ENCODE peak calls at places on chromosome 15, in five cellular contexts. One of them, this sample, is unnamed.

GRCh38 chr15:78065973-78066946 is 11.3 kb downstream of the TBC1D2B start:
- DNase-seq in activated naive CD8-positive, alpha-beta T cell treated with anti-CD3 and anti-CD28 coated beads, Interleukin-2, amount 50 U/mL, for 24 hours: no peak
- DNase-seq in iris pigment epithelial cell: no peak
- DNase-seq in central memory CD4-positive, alpha-beta T cell: no peak
- DNase-seq in glomerular endothelial cell: no peak
- DNase-seq in this sample: peak

GRCh38 chr15:39413558-39413957 is 167.3 kb upstream of the THBS1 start:
- DNase-seq in activated naive CD8-positive, alpha-beta T cell treated with anti-CD3 and anti-CD28 coated beads, Interleukin-2, amount 50 U/mL, for 24 hours: no peak
- DNase-seq in iris pigment epithelial cell: no peak
- DNase-seq in glomerular endothelial cell: no peak
- DNase-seq in central memory CD4-positive, alpha-beta T cell: no peak
- DNase-seq in this sample: no peak

GRCh38 chr15:80984856-80985255 is 4.8 kb downstream of the MESD start:
- DNase-seq in activated naive CD8-positive, alpha-beta T cell treated with anti-CD3 and anti-CD28 coated beads, Interleukin-2, amount 50 U/mL, for 24 hours: no peak
- DNase-seq in glomerular endothelial cell: no peak
- DNase-seq in iris pigment epithelial cell: peak
- DNase-seq in central memory CD4-positive, alpha-beta T cell: no peak
- DNase-seq in this sample: peak

GRCh38 chr15:100918690-100919480 is at the start of gene LRRK1:
- DNase-seq in activated naive CD8-positive, alpha-beta T cell treated with anti-CD3 and anti-CD28 coated beads, Interleukin-2, amount 50 U/mL, for 24 hours: peak
- DNase-seq in glomerular endothelial cell: no peak
- DNase-seq in iris pigment epithelial cell: peak
- DNase-seq in central memory CD4-positive, alpha-beta T cell: no peak
- DNase-seq in this sample: peak

GRCh38 chr15:52783929-52784798 is 6.0 kb downstream of the ONECUT1 start:
- DNase-seq in iris pigment epithelial cell: no peak
- DNase-seq in glomerular endothelial cell: no peak
- DNase-seq in activated naive CD8-positive, alpha-beta T cell treated with anti-CD3 and anti-CD28 coated beads, Interleukin-2, amount 50 U/mL, for 24 hours: peak
- DNase-seq in central memory CD4-positive, alpha-beta T cell: no peak
- DNase-seq in this sample: no peak

GRCh38 chr15:64763462-64763861 is 11.9 kb downstream of the RBPMS2 start:
- DNase-seq in central memory CD4-positive, alpha-beta T cell: no peak
- DNase-seq in iris pigment epithelial cell: no peak
- DNase-seq in activated naive CD8-positive, alpha-beta T cell treated with anti-CD3 and anti-CD28 coated beads, Interleukin-2, amount 50 U/mL, for 24 hours: no peak
- DNase-seq in glomerular endothelial cell: no peak
- DNase-seq in this sample: no peak

GRCh38 chr15:70566047-70566835 is 197.1 kb downstream of the UACA start:
- DNase-seq in iris pigment epithelial cell: peak
- DNase-seq in activated naive CD8-positive, alpha-beta T cell treated with anti-CD3 and anti-CD28 coated beads, Interleukin-2, amount 50 U/mL, for 24 hours: no peak
- DNase-seq in central memory CD4-positive, alpha-beta T cell: no peak
- DNase-seq in glomerular endothelial cell: no peak
- DNase-seq in this sample: peak

GRCh38 chr15:93470042-93470441 is 381.0 kb upstream of the RGMA start:
- DNase-seq in activated naive CD8-positive, alpha-beta T cell treated with anti-CD3 and anti-CD28 coated beads, Interleukin-2, amount 50 U/mL, for 24 hours: no peak
- DNase-seq in glomerular endothelial cell: no peak
- DNase-seq in central memory CD4-positive, alpha-beta T cell: no peak
- DNase-seq in iris pigment epithelial cell: no peak
- DNase-seq in this sample: no peak

GRCh38 chr15:51004103-51004536 is 90.6 kb downstream of the TNFAIP8L3 start:
- DNase-seq in activated naive CD8-positive, alpha-beta T cell treated with anti-CD3 and anti-CD28 coated beads, Interleukin-2, amount 50 U/mL, for 24 hours: no peak
- DNase-seq in glomerular endothelial cell: no peak
- DNase-seq in iris pigment epithelial cell: peak
- DNase-seq in central memory CD4-positive, alpha-beta T cell: no peak
- DNase-seq in this sample: peak

GRCh38 chr15:95868450-95868849 is 462.1 kb upstream of the NR2F2 start:
- DNase-seq in glomerular endothelial cell: no peak
- DNase-seq in central memory CD4-positive, alpha-beta T cell: no peak
- DNase-seq in activated naive CD8-positive, alpha-beta T cell treated with anti-CD3 and anti-CD28 coated beads, Interleukin-2, amount 50 U/mL, for 24 hours: no peak
- DNase-seq in iris pigment epithelial cell: no peak
- DNase-seq in this sample: no peak

GRCh38 chr15:39542385-39543065 is 38.4 kb upstream of the THBS1 start:
- DNase-seq in central memory CD4-positive, alpha-beta T cell: no peak
- DNase-seq in iris pigment epithelial cell: no peak
- DNase-seq in activated naive CD8-positive, alpha-beta T cell treated with anti-CD3 and anti-CD28 coated beads, Interleukin-2, amount 50 U/mL, for 24 hours: no peak
- DNase-seq in glomerular endothelial cell: no peak
- DNase-seq in this sample: no peak

GRCh38 chr15:78671626-78672211 is 30.7 kb upstream of the CHRNB4 start:
- DNase-seq in iris pigment epithelial cell: no peak
- DNase-seq in glomerular endothelial cell: no peak
- DNase-seq in activated naive CD8-positive, alpha-beta T cell treated with anti-CD3 and anti-CD28 coated beads, Interleukin-2, amount 50 U/mL, for 24 hours: no peak
- DNase-seq in central memory CD4-positive, alpha-beta T cell: no peak
- DNase-seq in this sample: no peak

GRCh38 chr15:76345269-76345879 is 8.8 kb downstream of the ISL2 start:
- DNase-seq in iris pigment epithelial cell: no peak
- DNase-seq in activated naive CD8-positive, alpha-beta T cell treated with anti-CD3 and anti-CD28 coated beads, Interleukin-2, amount 50 U/mL, for 24 hours: no peak
- DNase-seq in glomerular endothelial cell: no peak
- DNase-seq in central memory CD4-positive, alpha-beta T cell: no peak
- DNase-seq in this sample: no peak

GRCh38 chr15:95208988-95209387 is 977.6 kb downstream of the MCTP2 start:
- DNase-seq in glomerular endothelial cell: peak
- DNase-seq in central memory CD4-positive, alpha-beta T cell: no peak
- DNase-seq in iris pigment epithelial cell: peak
- DNase-seq in activated naive CD8-positive, alpha-beta T cell treated with anti-CD3 and anti-CD28 coated beads, Interleukin-2, amount 50 U/mL, for 24 hours: no peak
- DNase-seq in this sample: peak

GRCh38 chr15:88920186-88920891 is 7.2 kb upstream of the MFGE8 start:
- DNase-seq in glomerular endothelial cell: no peak
- DNase-seq in central memory CD4-positive, alpha-beta T cell: no peak
- DNase-seq in iris pigment epithelial cell: peak
- DNase-seq in activated naive CD8-positive, alpha-beta T cell treated with anti-CD3 and anti-CD28 coated beads, Interleukin-2, amount 50 U/mL, for 24 hours: no peak
- DNase-seq in this sample: peak

GRCh38 chr15:100372695-100373036 is 30.9 kb upstream of the ADAMTS17 start:
- DNase-seq in activated naive CD8-positive, alpha-beta T cell treated with anti-CD3 and anti-CD28 coated beads, Interleukin-2, amount 50 U/mL, for 24 hours: no peak
- DNase-seq in central memory CD4-positive, alpha-beta T cell: no peak
- DNase-seq in glomerular endothelial cell: no peak
- DNase-seq in iris pigment epithelial cell: no peak
- DNase-seq in this sample: no peak

GRCh38 chr15:37014566-37014965 is 85.8 kb downstream of the MEIS2 start:
- DNase-seq in glomerular endothelial cell: no peak
- DNase-seq in activated naive CD8-positive, alpha-beta T cell treated with anti-CD3 and anti-CD28 coated beads, Interleukin-2, amount 50 U/mL, for 24 hours: no peak
- DNase-seq in iris pigment epithelial cell: no peak
- DNase-seq in central memory CD4-positive, alpha-beta T cell: no peak
- DNase-seq in this sample: no peak

GRCh38 chr15:99097441-99098410 is 7.2 kb upstream of the SYNM start:
- DNase-seq in activated naive CD8-positive, alpha-beta T cell treated with anti-CD3 and anti-CD28 coated beads, Interleukin-2, amount 50 U/mL, for 24 hours: no peak
- DNase-seq in glomerular endothelial cell: no peak
- DNase-seq in iris pigment epithelial cell: no peak
- DNase-seq in central memory CD4-positive, alpha-beta T cell: no peak
- DNase-seq in this sample: no peak

GRCh38 chr15:92989469-92989868 is 89.3 kb downstream of the CHD2 start:
- DNase-seq in iris pigment epithelial cell: no peak
- DNase-seq in activated naive CD8-positive, alpha-beta T cell treated with anti-CD3 and anti-CD28 coated beads, Interleukin-2, amount 50 U/mL, for 24 hours: no peak
- DNase-seq in glomerular endothelial cell: no peak
- DNase-seq in central memory CD4-positive, alpha-beta T cell: no peak
- DNase-seq in this sample: no peak

GRCh38 chr15:66101715-66102395 is 151.7 kb downstream of the MEGF11 start:
- DNase-seq in central memory CD4-positive, alpha-beta T cell: no peak
- DNase-seq in activated naive CD8-positive, alpha-beta T cell treated with anti-CD3 and anti-CD28 coated beads, Interleukin-2, amount 50 U/mL, for 24 hours: no peak
- DNase-seq in glomerular endothelial cell: no peak
- DNase-seq in iris pigment epithelial cell: no peak
- DNase-seq in this sample: no peak

GRCh38 chr15:80194914-80195313 is 42.1 kb downstream of the FAH start:
- DNase-seq in glomerular endothelial cell: no peak
- DNase-seq in iris pigment epithelial cell: no peak
- DNase-seq in activated naive CD8-positive, alpha-beta T cell treated with anti-CD3 and anti-CD28 coated beads, Interleukin-2, amount 50 U/mL, for 24 hours: no peak
- DNase-seq in central memory CD4-positive, alpha-beta T cell: no peak
- DNase-seq in this sample: no peak

GRCh38 chr15:84949043-84949442 is 32.6 kb upstream of the PDE8A start:
- DNase-seq in activated naive CD8-positive, alpha-beta T cell treated with anti-CD3 and anti-CD28 coated beads, Interleukin-2, amount 50 U/mL, for 24 hours: no peak
- DNase-seq in central memory CD4-positive, alpha-beta T cell: no peak
- DNase-seq in iris pigment epithelial cell: peak
- DNase-seq in glomerular endothelial cell: no peak
- DNase-seq in this sample: peak

GRCh38 chr15:76321602-76322001 is 10.3 kb upstream of the ETFA start:
- DNase-seq in glomerular endothelial cell: no peak
- DNase-seq in central memory CD4-positive, alpha-beta T cell: no peak
- DNase-seq in activated naive CD8-positive, alpha-beta T cell treated with anti-CD3 and anti-CD28 coated beads, Interleukin-2, amount 50 U/mL, for 24 hours: no peak
- DNase-seq in iris pigment epithelial cell: no peak
- DNase-seq in this sample: no peak

GRCh38 chr15:76245072-76245610 is 66.1 kb downstream of the ETFA start:
- DNase-seq in glomerular endothelial cell: no peak
- DNase-seq in activated naive CD8-positive, alpha-beta T cell treated with anti-CD3 and anti-CD28 coated beads, Interleukin-2, amount 50 U/mL, for 24 hours: no peak
- DNase-seq in central memory CD4-positive, alpha-beta T cell: no peak
- DNase-seq in iris pigment epithelial cell: no peak
- DNase-seq in this sample: no peak

GRCh38 chr15:70702584-70702983 is 60.8 kb downstream of the UACA start:
- DNase-seq in glomerular endothelial cell: no peak
- DNase-seq in activated naive CD8-positive, alpha-beta T cell treated with anti-CD3 and anti-CD28 coated beads, Interleukin-2, amount 50 U/mL, for 24 hours: no peak
- DNase-seq in central memory CD4-positive, alpha-beta T cell: no peak
- DNase-seq in iris pigment epithelial cell: no peak
- DNase-seq in this sample: no peak

GRCh38 chr15:55796321-55796965 is 53.5 kb upstream of the PRTG start:
- DNase-seq in iris pigment epithelial cell: peak
- DNase-seq in central memory CD4-positive, alpha-beta T cell: no peak
- DNase-seq in glomerular endothelial cell: no peak
- DNase-seq in activated naive CD8-positive, alpha-beta T cell treated with anti-CD3 and anti-CD28 coated beads, Interleukin-2, amount 50 U/mL, for 24 hours: no peak
- DNase-seq in this sample: peak

GRCh38 chr15:68700395-68701123 is 120.1 kb downstream of the ANP32A start:
- DNase-seq in activated naive CD8-positive, alpha-beta T cell treated with anti-CD3 and anti-CD28 coated beads, Interleukin-2, amount 50 U/mL, for 24 hours: no peak
- DNase-seq in central memory CD4-positive, alpha-beta T cell: no peak
- DNase-seq in iris pigment epithelial cell: peak
- DNase-seq in glomerular endothelial cell: no peak
- DNase-seq in this sample: peak

GRCh38 chr15:57150066-57150865 is 226.0 kb upstream of the CGNL1 start:
- DNase-seq in activated naive CD8-positive, alpha-beta T cell treated with anti-CD3 and anti-CD28 coated beads, Interleukin-2, amount 50 U/mL, for 24 hours: no peak
- DNase-seq in glomerular endothelial cell: no peak
- DNase-seq in central memory CD4-positive, alpha-beta T cell: no peak
- DNase-seq in iris pigment epithelial cell: peak
- DNase-seq in this sample: peak

GRCh38 chr15:89383635-89384604 is 49.3 kb upstream of the POLG start:
- DNase-seq in central memory CD4-positive, alpha-beta T cell: no peak
- DNase-seq in iris pigment epithelial cell: peak
- DNase-seq in glomerular endothelial cell: no peak
- DNase-seq in activated naive CD8-positive, alpha-beta T cell treated with anti-CD3 and anti-CD28 coated beads, Interleukin-2, amount 50 U/mL, for 24 hours: no peak
- DNase-seq in this sample: peak

GRCh38 chr15:78243491-78243941 is 9.2 kb upstream of the ACSBG1 start:
- DNase-seq in central memory CD4-positive, alpha-beta T cell: no peak
- DNase-seq in glomerular endothelial cell: no peak
- DNase-seq in activated naive CD8-positive, alpha-beta T cell treated with anti-CD3 and anti-CD28 coated beads, Interleukin-2, amount 50 U/mL, for 24 hours: no peak
- DNase-seq in iris pigment epithelial cell: peak
- DNase-seq in this sample: peak

GRCh38 chr15:52417501-52417900 is 111.2 kb downstream of the MYO5A start:
- DNase-seq in glomerular endothelial cell: no peak
- DNase-seq in activated naive CD8-positive, alpha-beta T cell treated with anti-CD3 and anti-CD28 coated beads, Interleukin-2, amount 50 U/mL, for 24 hours: no peak
- DNase-seq in central memory CD4-positive, alpha-beta T cell: no peak
- DNase-seq in iris pigment epithelial cell: peak
- DNase-seq in this sample: no peak

GRCh38 chr15:83565553-83566159 is 88.3 kb upstream of the ADAMTSL3 start:
- DNase-seq in glomerular endothelial cell: peak
- DNase-seq in iris pigment epithelial cell: peak
- DNase-seq in central memory CD4-positive, alpha-beta T cell: no peak
- DNase-seq in activated naive CD8-positive, alpha-beta T cell treated with anti-CD3 and anti-CD28 coated beads, Interleukin-2, amount 50 U/mL, for 24 hours: no peak
- DNase-seq in this sample: peak

GRCh38 chr15:71252036-71252898 is 137.0 kb downstream of the THSD4 start:
- DNase-seq in activated naive CD8-positive, alpha-beta T cell treated with anti-CD3 and anti-CD28 coated beads, Interleukin-2, amount 50 U/mL, for 24 hours: no peak
- DNase-seq in glomerular endothelial cell: no peak
- DNase-seq in iris pigment epithelial cell: peak
- DNase-seq in central memory CD4-positive, alpha-beta T cell: no peak
- DNase-seq in this sample: peak

GRCh38 chr15:60325905-60326304 is 71.9 kb downstream of the ANXA2 start:
- DNase-seq in glomerular endothelial cell: no peak
- DNase-seq in iris pigment epithelial cell: no peak
- DNase-seq in activated naive CD8-positive, alpha-beta T cell treated with anti-CD3 and anti-CD28 coated beads, Interleukin-2, amount 50 U/mL, for 24 hours: no peak
- DNase-seq in central memory CD4-positive, alpha-beta T cell: no peak
- DNase-seq in this sample: no peak

This sample was measured in choroid plexus epithelial cell.